ENCODE peak calls at places on chromosome 22, in eight cellular contexts. One of them, this sample, is unnamed.

GRCh38 chr22:47389201-47389600 is 626.8 kb downstream of the TBC1D22A start:
- DNase-seq in fibroblast of pulmonary artery: no peak
- DNase-seq in tibial artery: no peak
- DNase-seq in suprapubic skin: no peak
- DNase-seq in pancreas: no peak
- DNase-seq in GM23338: no peak
- DNase-seq in left ventricle myocardium inferior: no peak
- DNase-seq in adrenal gland: no peak
- DNase-seq in this sample: no peak

GRCh38 chr22:44685384-44686056 is 16.5 kb upstream of the PRR5 start:
- DNase-seq in fibroblast of pulmonary artery: peak; percentile 30
- DNase-seq in tibial artery: no peak
- DNase-seq in suprapubic skin: no peak
- DNase-seq in pancreas: no peak
- DNase-seq in GM23338: peak; percentile 72
- DNase-seq in left ventricle myocardium inferior: no peak
- DNase-seq in adrenal gland: no peak
- DNase-seq in this sample: peak; percentile 81

GRCh38 chr22:29307658-29308147 is 1.3 kb downstream of the GAS2L1 start:
- DNase-seq in fibroblast of pulmonary artery: no peak
- DNase-seq in tibial artery: no peak
- DNase-seq in suprapubic skin: no peak
- DNase-seq in pancreas: no peak
- DNase-seq in GM23338: no peak
- DNase-seq in left ventricle myocardium inferior: no peak
- DNase-seq in adrenal gland: no peak
- DNase-seq in this sample: no peak

GRCh38 chr22:41048791-41049717 is 43.3 kb upstream of the EP300 start:
- DNase-seq in fibroblast of pulmonary artery: peak; percentile 76
- DNase-seq in tibial artery: peak; percentile 75
- DNase-seq in suprapubic skin: peak; percentile 66
- DNase-seq in pancreas: peak; percentile 58
- DNase-seq in GM23338: peak; percentile 64
- DNase-seq in left ventricle myocardium inferior: peak; percentile 77
- DNase-seq in adrenal gland: peak; percentile 87
- DNase-seq in this sample: peak; percentile 60

GRCh38 chr22:48587236-48587865 is 1240.3 kb downstream of the BRD1 start:
- DNase-seq in fibroblast of pulmonary artery: no peak
- DNase-seq in tibial artery: no peak
- DNase-seq in suprapubic skin: no peak
- DNase-seq in pancreas: peak; percentile 39
- DNase-seq in GM23338: no peak
- DNase-seq in left ventricle myocardium inferior: no peak
- DNase-seq in adrenal gland: no peak
- DNase-seq in this sample: no peak

GRCh38 chr22:47597041-47597440 is 834.6 kb downstream of the TBC1D22A start:
- DNase-seq in fibroblast of pulmonary artery: no peak
- DNase-seq in tibial artery: no peak
- DNase-seq in suprapubic skin: no peak
- DNase-seq in pancreas: no peak
- DNase-seq in GM23338: no peak
- DNase-seq in left ventricle myocardium inferior: no peak
- DNase-seq in adrenal gland: no peak
- DNase-seq in this sample: no peak

GRCh38 chr22:28855355-28856094 is 27.8 kb upstream of the ZNRF3 start:
- DNase-seq in fibroblast of pulmonary artery: peak; percentile 85
- DNase-seq in tibial artery: peak; percentile 30
- DNase-seq in suprapubic skin: no peak
- DNase-seq in pancreas: no peak
- DNase-seq in GM23338: peak; percentile 85
- DNase-seq in left ventricle myocardium inferior: no peak
- DNase-seq in adrenal gland: peak; percentile 79
- DNase-seq in this sample: no peak

GRCh38 chr22:24969588-24970301 is 17.2 kb downstream of the KIAA1671 start:
- DNase-seq in fibroblast of pulmonary artery: peak; percentile 41
- DNase-seq in tibial artery: peak; percentile 77
- DNase-seq in suprapubic skin: no peak
- DNase-seq in pancreas: no peak
- DNase-seq in GM23338: no peak
- DNase-seq in left ventricle myocardium inferior: peak; percentile 64
- DNase-seq in adrenal gland: peak; percentile 93
- DNase-seq in this sample: no peak

GRCh38 chr22:42357634-42358296 is 74.4 kb downstream of the NFAM1 start:
- DNase-seq in fibroblast of pulmonary artery: no peak
- DNase-seq in tibial artery: no peak
- DNase-seq in suprapubic skin: no peak
- DNase-seq in pancreas: peak; percentile 79
- DNase-seq in GM23338: no peak
- DNase-seq in left ventricle myocardium inferior: peak; percentile 59
- DNase-seq in adrenal gland: no peak
- DNase-seq in this sample: no peak

GRCh38 chr22:20463324-20464095 is 25.9 kb upstream of the SCARF2 start:
- DNase-seq in fibroblast of pulmonary artery: no peak
- DNase-seq in tibial artery: no peak
- DNase-seq in suprapubic skin: no peak
- DNase-seq in pancreas: no peak
- DNase-seq in GM23338: no peak
- DNase-seq in left ventricle myocardium inferior: no peak
- DNase-seq in adrenal gland: no peak
- DNase-seq in this sample: peak; percentile 32

GRCh38 chr22:24392218-24392931 is 35.0 kb upstream of the ADORA2A start:
- DNase-seq in fibroblast of pulmonary artery: no peak
- DNase-seq in tibial artery: no peak
- DNase-seq in suprapubic skin: no peak
- DNase-seq in pancreas: no peak
- DNase-seq in GM23338: no peak
- DNase-seq in left ventricle myocardium inferior: no peak
- DNase-seq in adrenal gland: no peak
- DNase-seq in this sample: no peak

GRCh38 chr22:23824476-23825245 is 14.1 kb downstream of the DERL3 start:
- DNase-seq in fibroblast of pulmonary artery: no peak
- DNase-seq in tibial artery: no peak
- DNase-seq in suprapubic skin: no peak
- DNase-seq in pancreas: peak; percentile 47
- DNase-seq in GM23338: no peak
- DNase-seq in left ventricle myocardium inferior: no peak
- DNase-seq in adrenal gland: no peak
- DNase-seq in this sample: peak; percentile 25

GRCh38 chr22:50271519-50271970 is 1.4 kb upstream of the MAPK11 start:
- DNase-seq in fibroblast of pulmonary artery: peak; percentile 59
- DNase-seq in tibial artery: no peak
- DNase-seq in suprapubic skin: no peak
- DNase-seq in pancreas: no peak
- DNase-seq in GM23338: peak; percentile 69
- DNase-seq in left ventricle myocardium inferior: peak; percentile 71
- DNase-seq in adrenal gland: peak; percentile 80
- DNase-seq in this sample: peak; percentile 85

DNA sequence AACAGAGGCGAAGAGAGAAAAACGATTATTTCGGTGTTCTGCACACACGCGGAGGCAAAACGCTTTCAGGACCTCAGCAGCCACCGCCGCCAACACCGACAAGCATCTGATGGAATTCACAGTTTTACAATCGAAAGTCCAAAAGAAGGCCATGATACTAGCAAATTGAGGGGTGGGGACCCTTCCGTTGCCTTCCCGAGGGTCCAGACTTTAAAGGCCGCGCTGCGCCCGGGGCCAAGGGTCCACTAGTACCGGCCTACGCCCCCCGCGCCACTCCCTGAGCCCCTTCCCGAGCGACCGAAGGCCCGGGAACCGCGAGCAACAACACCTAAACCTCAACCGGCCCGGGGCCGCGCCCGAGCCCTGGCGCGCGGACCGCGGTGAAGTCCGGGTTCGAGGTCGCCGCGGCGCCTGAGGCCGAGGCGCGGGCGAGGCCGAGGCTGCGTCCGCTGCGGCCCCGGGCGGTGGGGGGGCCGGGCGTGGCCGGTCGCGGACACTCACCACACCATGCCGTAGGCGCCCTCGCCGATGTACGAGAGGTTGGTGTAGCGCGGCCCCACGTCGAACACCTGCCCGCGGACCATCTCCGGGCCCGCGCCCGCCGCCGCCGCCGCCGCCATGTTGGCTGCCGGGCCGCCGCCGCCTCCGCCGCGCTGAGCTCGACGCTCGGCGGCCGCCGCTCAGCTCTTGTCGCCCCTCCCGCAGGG is 471 bp downstream of the MAPK1 start:
- DNase-seq in fibroblast of pulmonary artery: no peak
- DNase-seq in tibial artery: peak; percentile 25
- DNase-seq in suprapubic skin: peak; percentile 70
- DNase-seq in pancreas: peak; percentile 70
- DNase-seq in GM23338: peak; percentile 44
- DNase-seq in left ventricle myocardium inferior: peak; percentile 26
- DNase-seq in adrenal gland: peak; percentile 58
- DNase-seq in this sample: peak; percentile 65
- TF ChIP-seq CTCF in fibroblast of pulmonary artery: no peak
- TF ChIP-seq CTCF in tibial artery: no peak
- TF ChIP-seq CTCF in suprapubic skin: no peak
- TF ChIP-seq CTCF in pancreas: no peak
- TF ChIP-seq CTCF in GM23338: no peak
- TF ChIP-seq CTCF in left ventricle myocardium inferior: no peak
- TF ChIP-seq CTCF in adrenal gland: no peak
- TF ChIP-seq CTCF in this sample: no peak

DNA sequence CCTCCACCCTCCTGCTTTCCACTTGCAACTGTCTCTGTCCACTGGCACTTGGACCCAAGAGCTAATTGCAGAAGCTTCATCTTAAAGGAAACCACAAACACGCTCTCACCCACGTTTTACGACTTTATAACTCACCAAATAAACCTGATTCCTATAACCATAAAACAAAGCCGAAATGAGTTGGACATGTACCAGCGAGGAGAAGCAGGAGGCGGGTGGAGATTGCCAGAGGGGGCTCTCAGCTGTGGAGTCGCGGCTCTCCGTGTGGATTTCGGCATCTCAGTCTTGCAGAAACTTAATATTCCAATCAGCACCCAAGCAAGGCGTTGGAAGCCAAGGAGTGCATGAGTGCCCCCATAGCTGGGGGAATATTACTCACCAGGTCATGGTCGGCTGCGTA is 483.6 kb downstream of the MN1 start:
- DNase-seq in fibroblast of pulmonary artery: no peak
- DNase-seq in tibial artery: no peak
- DNase-seq in suprapubic skin: no peak
- DNase-seq in pancreas: no peak
- DNase-seq in GM23338: no peak
- DNase-seq in left ventricle myocardium inferior: no peak
- DNase-seq in adrenal gland: no peak
- DNase-seq in this sample: peak; percentile 67
- H3K4me3 ChIP-seq in fibroblast of pulmonary artery: no peak overlapping the region
- H3K4me3 ChIP-seq in tibial artery: no peak overlapping the region
- H3K4me3 ChIP-seq in suprapubic skin: no peak overlapping the region
- H3K4me3 ChIP-seq in pancreas: no peak overlapping the region
- H3K4me3 ChIP-seq in GM23338: no peak overlapping the region
- H3K4me3 ChIP-seq in left ventricle myocardium inferior: no peak overlapping the region
- H3K4me3 ChIP-seq in adrenal gland: no peak overlapping the region
- H3K4me3 ChIP-seq in this sample: no peak overlapping the region

DNA sequence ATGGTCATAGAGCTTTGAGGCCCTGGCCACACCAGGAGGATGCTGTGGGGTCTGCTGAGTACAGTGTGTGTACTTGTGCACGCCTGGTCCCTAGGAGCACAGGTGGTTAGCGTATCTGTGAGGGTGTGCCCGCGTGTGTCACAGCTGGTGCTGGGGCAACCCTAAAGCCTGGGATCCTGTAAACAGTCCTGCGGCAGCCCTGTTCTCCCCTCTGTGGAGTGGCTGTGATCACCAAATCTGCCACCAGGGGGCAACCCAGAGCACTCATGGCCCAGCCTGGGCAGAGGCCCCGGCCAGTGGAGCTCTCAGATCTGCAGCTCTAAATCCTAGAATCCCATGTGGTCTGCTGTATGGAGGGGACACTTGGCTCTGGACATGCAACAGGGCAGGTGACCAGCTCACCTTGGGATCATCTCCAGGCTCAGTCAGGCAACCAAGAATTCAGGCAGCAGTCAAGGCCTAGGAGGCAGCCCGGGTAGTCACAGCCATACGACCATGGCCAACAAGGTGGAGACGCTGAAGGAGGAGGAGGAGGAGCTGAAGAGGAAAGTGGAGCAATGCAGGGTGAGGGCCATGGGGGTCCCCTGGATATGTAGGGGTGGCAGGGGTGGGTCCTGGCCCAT is 3.9 kb downstream of the SH3BP1 start:
- DNase-seq in fibroblast of pulmonary artery: peak; percentile 76
- DNase-seq in tibial artery: peak; percentile 85
- DNase-seq in suprapubic skin: peak; percentile 89
- DNase-seq in pancreas: peak; percentile 93
- DNase-seq in GM23338: peak; percentile 88
- DNase-seq in left ventricle myocardium inferior: peak; percentile 87
- DNase-seq in adrenal gland: peak; percentile 94
- DNase-seq in this sample: peak; percentile 95
- TF ChIP-seq CTCF in fibroblast of pulmonary artery: peak; percentile 89
- TF ChIP-seq CTCF in tibial artery: peak; percentile 91
- TF ChIP-seq CTCF in suprapubic skin: peak; percentile 91
- TF ChIP-seq CTCF in pancreas: peak; percentile 93
- TF ChIP-seq CTCF in GM23338: peak; percentile 88
- TF ChIP-seq CTCF in left ventricle myocardium inferior: peak; percentile 97
- TF ChIP-seq CTCF in adrenal gland: peak; percentile 94
- TF ChIP-seq CTCF in this sample: peak; percentile 92

GRCh38 chr22:31489632-31490495 is at the start of gene EIF4ENIF1:
- DNase-seq in fibroblast of pulmonary artery: peak; percentile 85
- DNase-seq in tibial artery: peak; percentile 82
- DNase-seq in suprapubic skin: peak; percentile 90
- DNase-seq in pancreas: peak; percentile 95
- DNase-seq in GM23338: peak; percentile 87
- DNase-seq in left ventricle myocardium inferior: peak; percentile 92
- DNase-seq in adrenal gland: peak; percentile 92
- DNase-seq in this sample: peak; percentile 88

GRCh38 chr22:31488346-31488883 is 1.2 kb downstream of the EIF4ENIF1 start:
- DNase-seq in fibroblast of pulmonary artery: no peak
- DNase-seq in tibial artery: no peak
- DNase-seq in suprapubic skin: no peak
- DNase-seq in pancreas: no peak
- DNase-seq in GM23338: no peak
- DNase-seq in left ventricle myocardium inferior: no peak
- DNase-seq in adrenal gland: no peak
- DNase-seq in this sample: no peak

GRCh38 chr22:31486951-31487350 is 2.7 kb downstream of the EIF4ENIF1 start:
- DNase-seq in fibroblast of pulmonary artery: no peak
- DNase-seq in tibial artery: no peak
- DNase-seq in suprapubic skin: no peak
- DNase-seq in pancreas: no peak
- DNase-seq in GM23338: no peak
- DNase-seq in left ventricle myocardium inferior: no peak
- DNase-seq in adrenal gland: no peak
- DNase-seq in this sample: no peak

GRCh38 chr22:31490496-31490925 is 869 bp upstream of the EIF4ENIF1 start:
- DNase-seq in fibroblast of pulmonary artery: peak; percentile 71
- DNase-seq in tibial artery: peak; percentile 49
- DNase-seq in suprapubic skin: no peak
- DNase-seq in pancreas: no peak
- DNase-seq in GM23338: peak; percentile 58
- DNase-seq in left ventricle myocardium inferior: peak; percentile 16
- DNase-seq in adrenal gland: peak; percentile 79
- DNase-seq in this sample: peak; percentile 65

GRCh38 chr22:31488988-31489617 is 539 bp downstream of the EIF4ENIF1 start:
- DNase-seq in fibroblast of pulmonary artery: peak; percentile 27
- DNase-seq in tibial artery: peak; percentile 22
- DNase-seq in suprapubic skin: peak; percentile 70
- DNase-seq in pancreas: peak; percentile 77
- DNase-seq in GM23338: peak; percentile 65
- DNase-seq in left ventricle myocardium inferior: peak; percentile 36
- DNase-seq in adrenal gland: peak; percentile 60
- DNase-seq in this sample: peak; percentile 36
- H3K4me3 ChIP-seq in fibroblast of pulmonary artery: peak overlapping the region; percentile 74
- H3K4me3 ChIP-seq in tibial artery: peak overlapping the region; percentile 72
- H3K4me3 ChIP-seq in suprapubic skin: peak overlapping the region; percentile 91
- H3K4me3 ChIP-seq in pancreas: peak overlapping the region; percentile 69
- H3K4me3 ChIP-seq in GM23338: peak overlapping the region; percentile 97
- H3K4me3 ChIP-seq in left ventricle myocardium inferior: peak overlapping the region; percentile 91
- H3K4me3 ChIP-seq in adrenal gland: peak overlapping the region; percentile 33
- H3K4me3 ChIP-seq in this sample: peak overlapping the region; percentile 70

GRCh38 chr22:33811208-33811607 is 109.1 kb downstream of the LARGE1 start:
- DNase-seq in fibroblast of pulmonary artery: no peak
- DNase-seq in tibial artery: no peak
- DNase-seq in suprapubic skin: no peak
- DNase-seq in pancreas: no peak
- DNase-seq in GM23338: no peak
- DNase-seq in left ventricle myocardium inferior: no peak
- DNase-seq in adrenal gland: no peak
- DNase-seq in this sample: no peak
- TF ChIP-seq CTCF in fibroblast of pulmonary artery: no peak
- TF ChIP-seq CTCF in tibial artery: no peak
- TF ChIP-seq CTCF in suprapubic skin: no peak
- TF ChIP-seq CTCF in pancreas: no peak
- TF ChIP-seq CTCF in GM23338: no peak
- TF ChIP-seq CTCF in left ventricle myocardium inferior: no peak
- TF ChIP-seq CTCF in adrenal gland: no peak
- TF ChIP-seq CTCF in this sample: no peak